ENCODE peak calls at places on chromosomes 1 and 21, in seven cellular contexts. H is HCT116, O is K562, K is T47D, N is SK-N-SH, F is H1, P is GM12878. X is an unnamed sample.

GRCh38 chr1:72482736-72483413 is 200.5 kb upstream of the NEGR1 start:
- DNase-seq in P (no peak), F (no peak), O (no peak), K (no peak), H (no peak), N (no peak), X (peak)

GRCh38 chr1:119083980-119084379 is 56.5 kb downstream of the WARS2 start:
- DNase-seq in P (no peak), H (no peak), N (no peak), O (no peak), F (no peak), K (no peak), X (no peak)

GRCh38 chr1:1616838-1617237 is 1.5 kb downstream of the MIB2 start:
- DNase-seq in F (no peak), N (no peak), P (no peak), O (no peak), K (no peak), H (no peak), X (no peak)

GRCh38 chr1:85692730-85693314 is 15.4 kb downstream of the ZNHIT6 start:
- DNase-seq in F (no peak), P (no peak), H (peak), O (no peak), K (no peak), N (no peak), X (peak)

GRCh38 chr21:39660596-39660995 is 47.9 kb downstream of the B3GALT5 start:
- DNase-seq in F (no peak), K (peak), H (no peak), N (no peak), P (no peak), O (no peak), X (no peak)

GRCh38 chr21:38267991-38268858 is 11.4 kb downstream of the KCNJ15 start:
- DNase-seq in O (no peak), P (peak), F (no peak), H (no peak), N (no peak), K (no peak), X (no peak)

GRCh38 chr21:35316933-35317332 is 267.8 kb upstream of the RUNX1 start:
- DNase-seq in P (no peak), H (no peak), F (no peak), O (no peak), N (peak), K (no peak), X (no peak)

GRCh38 chr1:24362982-24363614 is 43.9 kb downstream of the GRHL3 start:
- DNase-seq in P (no peak), F (no peak), N (no peak), H (peak), K (no peak), O (no peak), X (no peak)

GRCh38 chr1:226606311-226607267 is 58.0 kb downstream of the STUM start:
- DNase-seq in P (no peak), N (no peak), O (no peak), F (no peak), K (no peak), H (no peak), X (no peak)

GRCh38 chr1:231702804-231703203 is 76.2 kb downstream of the DISC1 start:
- DNase-seq in O (no peak), F (no peak), H (no peak), K (no peak), P (no peak), N (no peak), X (no peak)

GRCh38 chr1:73801912-73802429 is 396.0 kb downstream of the LRRIQ3 start:
- DNase-seq in H (no peak), K (no peak), N (no peak), F (no peak), O (no peak), P (no peak), X (no peak)

GRCh38 chr1:73804935-73805334 is 393.0 kb downstream of the LRRIQ3 start:
- DNase-seq in P (no peak), K (no peak), H (no peak), F (no peak), N (no peak), O (no peak), X (no peak)

GRCh38 chr1:73800376-73800775 is 397.6 kb downstream of the LRRIQ3 start:
- DNase-seq in H (no peak), P (no peak), F (no peak), K (no peak), O (no peak), N (no peak), X (no peak)

GRCh38 chr1:73803380-73803779 is 394.6 kb downstream of the LRRIQ3 start:
- DNase-seq in P (no peak), H (no peak), K (no peak), O (no peak), F (no peak), N (no peak), X (no peak)
- TF ChIP-seq JUND in P (no peak), H (no peak), K (no peak), O (no peak), F (no peak), N (no peak), X (no peak)

GRCh38 chr1:168607872-168608428 is 31.5 kb downstream of the XCL1 start:
- DNase-seq in F (no peak), O (no peak), N (no peak), K (no peak), H (no peak), P (no peak), X (no peak)

GRCh38 chr1:168610111-168610510 is 33.7 kb downstream of the XCL1 start:
- DNase-seq in N (no peak), F (no peak), P (no peak), K (no peak), O (no peak), H (no peak), X (no peak)

GRCh38 chr1:168606096-168606495 is 29.7 kb downstream of the XCL1 start:
- DNase-seq in F (no peak), H (no peak), N (no peak), K (no peak), P (no peak), O (no peak), X (no peak)

GRCh38 chr1:168605443-168605842 is 29.0 kb downstream of the XCL1 start:
- DNase-seq in P (no peak), N (no peak), O (no peak), F (no peak), K (no peak), H (no peak), X (no peak)

GRCh38 chr1:168609133-168609715 is 32.8 kb downstream of the XCL1 start:
- DNase-seq in F (peak), H (no peak), O (no peak), P (no peak), N (no peak), K (no peak), X (no peak)
- TF ChIP-seq JUND in F (no peak), H (no peak), O (no peak), P (no peak), N (no peak), K (no peak), X (no peak)

DNA sequence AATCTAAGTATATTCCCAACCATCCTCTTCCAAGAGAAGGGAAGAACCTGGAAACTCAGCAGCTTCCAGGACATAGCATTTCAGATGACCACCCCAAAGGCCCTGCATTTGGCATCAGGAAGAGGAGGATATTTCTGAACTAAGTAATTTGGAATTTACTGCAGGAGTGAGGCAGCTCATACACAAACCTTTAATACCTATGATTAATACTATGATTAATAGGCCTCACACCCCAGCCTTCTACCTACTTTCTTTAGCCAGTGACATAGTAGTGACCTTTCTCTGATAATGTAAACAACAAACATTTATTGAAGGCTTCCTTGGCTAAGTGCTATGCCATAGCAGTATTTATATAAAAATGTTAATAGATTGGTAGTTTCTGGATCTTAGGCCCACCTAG is 14.4 kb downstream of the GLUL start:
- DNase-seq in N (no peak), H (no peak), K (no peak), O (no peak), P (no peak), F (no peak), X (no peak)
- TF ChIP-seq JUND in N (no peak), H (no peak), K (no peak), O (no peak), P (no peak), F (no peak), X (no peak)

DNA sequence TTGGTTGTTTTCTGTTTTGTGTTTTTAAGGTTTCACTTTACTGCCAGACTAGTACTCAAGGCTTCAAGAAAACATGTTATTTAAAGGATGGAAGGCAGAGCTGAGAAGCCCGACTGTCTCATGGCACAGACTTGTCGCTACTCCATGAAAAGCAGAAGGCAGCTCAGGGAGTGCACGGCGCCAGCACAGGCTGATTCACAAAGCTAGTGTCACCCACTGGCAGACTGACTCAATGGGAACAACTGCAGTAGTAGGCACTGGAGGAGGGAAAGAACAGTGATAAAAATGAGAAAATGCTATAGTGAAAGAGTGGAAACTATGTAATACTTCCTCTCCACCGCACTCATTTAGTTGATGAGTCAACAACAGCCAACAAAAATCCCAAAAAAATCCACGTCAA is 14.7 kb downstream of the HSF2BP start:
- DNase-seq in P (no peak), H (no peak), N (no peak), F (no peak), K (no peak), O (no peak), X (no peak)
- TF ChIP-seq JUND in P (no peak), H (no peak), N (no peak), F (no peak), K (no peak), O (no peak), X (no peak)

DNA sequence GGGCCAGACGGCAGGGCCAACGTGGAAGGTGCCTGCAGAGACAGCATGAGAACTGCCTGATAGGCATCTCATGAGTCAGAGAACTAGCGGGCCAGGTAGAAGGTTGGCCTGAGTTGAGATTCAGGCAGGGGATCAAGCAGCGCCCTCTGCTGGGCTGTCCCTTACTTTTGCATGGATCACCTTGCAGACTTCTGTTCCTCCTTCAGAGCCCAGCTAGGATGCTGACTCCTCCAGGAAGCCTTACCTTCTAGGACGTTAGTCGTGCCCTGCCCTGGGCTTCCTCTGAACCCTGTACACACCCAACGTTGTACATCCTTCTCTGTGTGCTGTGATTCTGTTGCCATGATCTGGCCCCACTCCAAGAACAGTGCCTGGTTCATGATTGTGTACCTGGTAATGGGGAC is 231.3 kb upstream of the VAMP3 start:
- DNase-seq in N (no peak), K (peak), P (no peak), O (peak), F (peak), H (peak), X (no peak)
- TF ChIP-seq JUND in N (no peak), K (no peak), P (no peak), O (peak), F (no peak), H (no peak), X (no peak)

DNA sequence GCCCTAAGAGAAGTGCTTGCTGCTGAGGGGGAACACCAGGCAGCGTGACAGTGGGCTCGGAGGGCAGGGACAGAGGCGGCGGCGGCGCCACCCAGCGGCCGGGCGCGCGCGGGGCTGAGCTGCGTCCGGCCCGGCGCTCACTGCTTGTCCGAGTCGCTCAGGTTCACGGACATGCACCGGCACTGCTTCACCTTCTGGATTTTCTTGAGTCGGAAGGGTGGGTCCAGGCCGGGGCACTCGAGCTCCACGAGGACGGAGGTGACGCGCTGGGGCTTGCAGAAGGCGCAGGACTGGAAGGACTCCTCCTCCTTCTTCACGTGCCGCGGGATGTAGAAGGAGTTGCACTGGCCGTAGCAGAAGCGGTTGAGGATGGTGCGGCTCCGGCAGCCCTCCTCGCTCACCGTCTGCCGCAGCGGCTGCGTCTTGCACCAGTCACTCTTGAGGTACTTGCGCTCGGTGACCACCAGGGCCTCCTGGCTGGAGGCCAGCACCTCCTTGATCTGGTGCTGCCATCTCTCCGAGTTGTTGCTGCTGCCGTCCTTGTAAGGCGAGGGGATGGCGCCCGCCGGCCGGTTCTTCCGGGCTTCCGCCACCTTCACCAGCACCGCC is 119.0 kb downstream of the GREM2 start:
- DNase-seq in O (peak), N (peak), P (no peak), F (peak), K (peak), H (no peak), X (no peak)
- TF ChIP-seq JUND in O (no peak), N (no peak), P (no peak), F (no peak), K (no peak), H (no peak), X (no peak)

X was measured in HepG2.